ENCODE peak calls at places on chromosomes 3 and 15, in ten cellular contexts. One of them, this sample, is unnamed.

GRCh38 chr3:159783780-159784747 is 204.6 kb upstream of the IL12A start:
- DNase-seq in adrenal gland: no peak
- DNase-seq in left ventricle myocardium inferior: no peak
- DNase-seq in CD8-positive, alpha-beta memory T cell: no peak
- DNase-seq in MM.1S: peak
- DNase-seq in neural progenitor cell: no peak
- DNase-seq in coronary artery: no peak
- DNase-seq in AG04450: no peak
- DNase-seq in tibial artery: no peak
- DNase-seq in hepatocyte: no peak
- DNase-seq in this sample: no peak

GRCh38 chr15:31275331-31276262 is 51.0 kb upstream of the KLF13 start:
- DNase-seq in neural progenitor cell: peak
- DNase-seq in MM.1S: no peak
- DNase-seq in CD8-positive, alpha-beta memory T cell: no peak
- DNase-seq in left ventricle myocardium inferior: no peak
- DNase-seq in AG04450: no peak
- DNase-seq in tibial artery: no peak
- DNase-seq in coronary artery: peak
- DNase-seq in adrenal gland: peak
- DNase-seq in hepatocyte: no peak
- DNase-seq in this sample: peak

GRCh38 chr3:71076361-71076997 is 507.0 kb downstream of the FOXP1 start:
- DNase-seq in tibial artery: no peak
- DNase-seq in neural progenitor cell: no peak
- DNase-seq in coronary artery: no peak
- DNase-seq in left ventricle myocardium inferior: no peak
- DNase-seq in AG04450: no peak
- DNase-seq in hepatocyte: no peak
- DNase-seq in CD8-positive, alpha-beta memory T cell: no peak
- DNase-seq in MM.1S: no peak
- DNase-seq in adrenal gland: no peak
- DNase-seq in this sample: no peak

GRCh38 chr3:49021213-49021812 is 608 bp upstream of the NDUFAF3 start:
- DNase-seq in adrenal gland: peak
- DNase-seq in hepatocyte: peak
- DNase-seq in neural progenitor cell: peak
- DNase-seq in CD8-positive, alpha-beta memory T cell: peak
- DNase-seq in coronary artery: peak
- DNase-seq in tibial artery: peak
- DNase-seq in AG04450: peak
- DNase-seq in left ventricle myocardium inferior: peak
- DNase-seq in MM.1S: peak
- DNase-seq in this sample: peak

GRCh38 chr3:115464036-115464435 is 159.3 kb upstream of the GAP43 start:
- DNase-seq in left ventricle myocardium inferior: no peak
- DNase-seq in AG04450: no peak
- DNase-seq in hepatocyte: no peak
- DNase-seq in neural progenitor cell: no peak
- DNase-seq in adrenal gland: no peak
- DNase-seq in coronary artery: no peak
- DNase-seq in CD8-positive, alpha-beta memory T cell: no peak
- DNase-seq in tibial artery: no peak
- DNase-seq in MM.1S: no peak
- DNase-seq in this sample: no peak

GRCh38 chr3:167684389-167684993 is 30.7 kb upstream of the WDR49 start:
- DNase-seq in AG04450: peak
- DNase-seq in tibial artery: peak
- DNase-seq in hepatocyte: peak
- DNase-seq in MM.1S: peak
- DNase-seq in neural progenitor cell: peak
- DNase-seq in adrenal gland: peak
- DNase-seq in CD8-positive, alpha-beta memory T cell: peak
- DNase-seq in left ventricle myocardium inferior: no peak
- DNase-seq in coronary artery: no peak
- DNase-seq in this sample: no peak

GRCh38 chr15:55917881-55918296 is 75.5 kb downstream of the NEDD4 start:
- DNase-seq in left ventricle myocardium inferior: no peak
- DNase-seq in neural progenitor cell: peak
- DNase-seq in CD8-positive, alpha-beta memory T cell: no peak
- DNase-seq in coronary artery: no peak
- DNase-seq in tibial artery: peak
- DNase-seq in AG04450: peak
- DNase-seq in hepatocyte: peak
- DNase-seq in adrenal gland: peak
- DNase-seq in MM.1S: peak
- DNase-seq in this sample: no peak

GRCh38 chr15:46304320-46304719 is 669.5 kb downstream of the SQOR start:
- DNase-seq in neural progenitor cell: peak
- DNase-seq in adrenal gland: no peak
- DNase-seq in MM.1S: no peak
- DNase-seq in hepatocyte: peak
- DNase-seq in AG04450: no peak
- DNase-seq in left ventricle myocardium inferior: no peak
- DNase-seq in CD8-positive, alpha-beta memory T cell: no peak
- DNase-seq in coronary artery: no peak
- DNase-seq in tibial artery: no peak
- DNase-seq in this sample: no peak

GRCh38 chr15:42137461-42138261 is 18.8 kb downstream of the PLA2G4F start:
- DNase-seq in coronary artery: no peak
- DNase-seq in tibial artery: no peak
- DNase-seq in hepatocyte: peak
- DNase-seq in left ventricle myocardium inferior: no peak
- DNase-seq in AG04450: no peak
- DNase-seq in adrenal gland: peak
- DNase-seq in CD8-positive, alpha-beta memory T cell: no peak
- DNase-seq in neural progenitor cell: peak
- DNase-seq in MM.1S: peak
- DNase-seq in this sample: no peak

GRCh38 chr15:95549168-95549738 is 781.2 kb upstream of the NR2F2 start:
- DNase-seq in CD8-positive, alpha-beta memory T cell: no peak
- DNase-seq in AG04450: no peak
- DNase-seq in adrenal gland: no peak
- DNase-seq in hepatocyte: no peak
- DNase-seq in left ventricle myocardium inferior: no peak
- DNase-seq in tibial artery: no peak
- DNase-seq in coronary artery: no peak
- DNase-seq in neural progenitor cell: no peak
- DNase-seq in MM.1S: no peak
- DNase-seq in this sample: no peak

DNA sequence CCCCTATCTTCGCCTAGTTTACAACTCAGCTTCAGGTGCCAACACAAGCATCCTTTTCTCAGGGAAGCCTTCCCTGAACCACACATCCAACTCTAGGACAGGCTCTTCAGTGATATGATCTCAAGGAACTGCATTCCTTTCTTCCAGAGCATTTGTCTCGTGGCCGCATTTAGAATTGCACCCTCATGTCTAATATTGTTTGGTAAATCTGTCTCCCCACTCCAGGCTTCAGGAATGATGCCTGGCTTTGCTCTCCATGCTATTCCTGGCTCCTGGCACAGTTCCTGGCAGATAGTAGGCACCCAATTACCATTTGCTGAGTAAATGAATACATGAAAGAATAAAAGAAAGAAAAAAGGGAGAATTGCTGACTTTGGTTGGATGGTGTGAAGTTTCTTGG is 2.4 kb downstream of the CYP19A1 start:
- DNase-seq in left ventricle myocardium inferior: peak
- DNase-seq in coronary artery: no peak
- DNase-seq in hepatocyte: no peak
- DNase-seq in adrenal gland: no peak
- DNase-seq in MM.1S: no peak
- DNase-seq in tibial artery: no peak
- DNase-seq in neural progenitor cell: no peak
- DNase-seq in AG04450: no peak
- DNase-seq in CD8-positive, alpha-beta memory T cell: no peak
- DNase-seq in this sample: no peak
- H3K27ac ChIP-seq in left ventricle myocardium inferior: peak
- H3K27ac ChIP-seq in coronary artery: peak
- H3K27ac ChIP-seq in hepatocyte: no peak
- H3K27ac ChIP-seq in adrenal gland: no peak
- H3K27ac ChIP-seq in MM.1S: no peak
- H3K27ac ChIP-seq in tibial artery: peak
- H3K27ac ChIP-seq in neural progenitor cell: no peak
- H3K27ac ChIP-seq in AG04450: no peak
- H3K27ac ChIP-seq in CD8-positive, alpha-beta memory T cell: no peak
- H3K27ac ChIP-seq in this sample: no peak

DNA sequence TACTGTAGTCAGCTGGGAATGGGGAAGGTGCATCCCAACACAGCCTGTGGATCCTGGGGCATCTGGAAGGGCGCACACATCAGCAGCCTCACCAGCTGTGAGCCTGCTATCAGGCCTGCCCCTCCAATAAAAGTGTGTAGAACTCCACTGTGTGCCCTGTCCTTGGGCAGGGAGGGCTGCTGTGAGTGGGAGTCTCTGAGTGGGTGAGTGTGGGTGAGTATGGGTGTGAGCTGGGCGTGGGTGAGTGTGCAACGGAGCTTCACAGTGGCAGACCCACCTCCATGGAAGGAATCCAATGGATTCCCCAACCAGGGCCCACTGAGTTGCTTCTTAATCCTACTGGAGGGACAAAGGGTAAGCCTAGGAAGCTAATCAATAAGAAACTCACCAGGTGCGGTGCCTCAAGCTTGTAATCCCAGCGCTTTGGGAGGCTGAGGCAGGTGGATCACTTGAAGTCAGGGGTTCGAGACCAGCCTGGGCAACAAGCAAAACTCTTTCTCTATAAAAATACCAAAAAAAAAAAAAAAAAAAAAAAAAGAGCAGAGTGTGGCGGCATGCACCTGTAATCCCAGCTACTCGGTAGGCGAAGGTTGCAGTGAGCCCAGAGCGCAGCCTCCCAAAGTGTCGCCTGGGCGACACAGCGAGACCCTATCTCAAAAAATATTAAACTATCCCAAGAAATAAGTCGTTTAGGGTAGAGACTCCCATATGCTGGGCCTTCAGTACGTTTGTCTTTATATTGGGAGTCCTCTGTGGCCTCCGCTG is 555 bp upstream of the RCCD1 start:
- DNase-seq in left ventricle myocardium inferior: no peak
- DNase-seq in MM.1S: no peak
- DNase-seq in AG04450: no peak
- DNase-seq in adrenal gland: no peak
- DNase-seq in hepatocyte: no peak
- DNase-seq in neural progenitor cell: peak
- DNase-seq in tibial artery: no peak
- DNase-seq in CD8-positive, alpha-beta memory T cell: no peak
- DNase-seq in coronary artery: no peak
- DNase-seq in this sample: no peak
- H3K4me3 ChIP-seq in left ventricle myocardium inferior: peak
- H3K4me3 ChIP-seq in MM.1S: peak
- H3K4me3 ChIP-seq in AG04450: no peak
- H3K4me3 ChIP-seq in adrenal gland: no peak
- H3K4me3 ChIP-seq in hepatocyte: no peak
- H3K4me3 ChIP-seq in neural progenitor cell: peak
- H3K4me3 ChIP-seq in tibial artery: peak
- H3K4me3 ChIP-seq in CD8-positive, alpha-beta memory T cell: peak
- H3K4me3 ChIP-seq in coronary artery: peak
- H3K4me3 ChIP-seq in this sample: no peak

GRCh38 chr3:63937661-63938651 is 25.8 kb upstream of the SCAANT1 start:
- DNase-seq in neural progenitor cell: no peak
- DNase-seq in AG04450: no peak
- DNase-seq in hepatocyte: peak
- DNase-seq in coronary artery: no peak
- DNase-seq in left ventricle myocardium inferior: no peak
- DNase-seq in tibial artery: no peak
- DNase-seq in CD8-positive, alpha-beta memory T cell: no peak
- DNase-seq in MM.1S: peak
- DNase-seq in adrenal gland: no peak
- DNase-seq in this sample: no peak

GRCh38 chr3:63942513-63942912 is 30.3 kb upstream of the SCAANT1 start:
- DNase-seq in tibial artery: no peak
- DNase-seq in CD8-positive, alpha-beta memory T cell: no peak
- DNase-seq in MM.1S: no peak
- DNase-seq in AG04450: no peak
- DNase-seq in hepatocyte: no peak
- DNase-seq in adrenal gland: no peak
- DNase-seq in left ventricle myocardium inferior: no peak
- DNase-seq in coronary artery: no peak
- DNase-seq in neural progenitor cell: no peak
- DNase-seq in this sample: no peak

GRCh38 chr3:63943678-63944077 is 31.5 kb upstream of the SCAANT1 start:
- DNase-seq in MM.1S: no peak
- DNase-seq in CD8-positive, alpha-beta memory T cell: no peak
- DNase-seq in adrenal gland: no peak
- DNase-seq in left ventricle myocardium inferior: no peak
- DNase-seq in AG04450: no peak
- DNase-seq in neural progenitor cell: no peak
- DNase-seq in hepatocyte: no peak
- DNase-seq in tibial artery: no peak
- DNase-seq in coronary artery: no peak
- DNase-seq in this sample: no peak

GRCh38 chr3:63936929-63937328 is 24.7 kb upstream of the SCAANT1 start:
- DNase-seq in hepatocyte: no peak
- DNase-seq in coronary artery: no peak
- DNase-seq in tibial artery: no peak
- DNase-seq in AG04450: no peak
- DNase-seq in adrenal gland: no peak
- DNase-seq in CD8-positive, alpha-beta memory T cell: no peak
- DNase-seq in left ventricle myocardium inferior: no peak
- DNase-seq in neural progenitor cell: no peak
- DNase-seq in MM.1S: no peak
- DNase-seq in this sample: no peak

DNA sequence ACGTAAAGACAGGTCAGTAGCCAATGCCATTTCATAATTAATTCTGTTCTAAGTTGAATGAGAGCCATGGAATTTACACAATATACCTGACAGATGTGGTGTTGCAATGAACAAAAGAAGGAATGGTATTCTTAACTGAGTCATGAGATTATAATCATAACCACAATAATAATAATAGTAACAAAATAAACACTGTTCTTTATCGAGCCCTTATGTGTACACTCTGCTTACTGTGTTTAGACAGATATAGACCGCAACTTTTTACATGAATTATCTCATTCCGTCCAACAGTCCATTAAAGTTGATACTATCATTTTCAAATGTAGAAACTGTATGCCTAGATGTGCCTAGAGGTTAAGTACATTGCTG is 28.2 kb upstream of the SCAANT1 start:
- DNase-seq in AG04450: peak
- DNase-seq in adrenal gland: no peak
- DNase-seq in tibial artery: no peak
- DNase-seq in coronary artery: no peak
- DNase-seq in MM.1S: no peak
- DNase-seq in neural progenitor cell: no peak
- DNase-seq in hepatocyte: no peak
- DNase-seq in CD8-positive, alpha-beta memory T cell: no peak
- DNase-seq in left ventricle myocardium inferior: no peak
- DNase-seq in this sample: no peak
- H3K27ac ChIP-seq in AG04450: no peak
- H3K27ac ChIP-seq in adrenal gland: no peak
- H3K27ac ChIP-seq in tibial artery: no peak
- H3K27ac ChIP-seq in coronary artery: no peak
- H3K27ac ChIP-seq in MM.1S: no peak
- H3K27ac ChIP-seq in neural progenitor cell: no peak
- H3K27ac ChIP-seq in hepatocyte: no peak
- H3K27ac ChIP-seq in CD8-positive, alpha-beta memory T cell: no peak
- H3K27ac ChIP-seq in left ventricle myocardium inferior: no peak
- H3K27ac ChIP-seq in this sample: no peak

GRCh38 chr15:65916664-65917406 is 47.5 kb downstream of the RAB11A start:
- DNase-seq in neural progenitor cell: peak
- DNase-seq in left ventricle myocardium inferior: peak
- DNase-seq in hepatocyte: peak
- DNase-seq in AG04450: peak
- DNase-seq in tibial artery: peak
- DNase-seq in MM.1S: no peak
- DNase-seq in coronary artery: no peak
- DNase-seq in adrenal gland: peak
- DNase-seq in CD8-positive, alpha-beta memory T cell: no peak
- DNase-seq in this sample: peak
- H3K4me3 ChIP-seq in neural progenitor cell: no peak
- H3K4me3 ChIP-seq in left ventricle myocardium inferior: no peak
- H3K4me3 ChIP-seq in hepatocyte: no peak
- H3K4me3 ChIP-seq in AG04450: no peak
- H3K4me3 ChIP-seq in tibial artery: no peak
- H3K4me3 ChIP-seq in MM.1S: no peak
- H3K4me3 ChIP-seq in coronary artery: peak
- H3K4me3 ChIP-seq in adrenal gland: no peak
- H3K4me3 ChIP-seq in CD8-positive, alpha-beta memory T cell: no peak
- H3K4me3 ChIP-seq in this sample: no peak